ENCODE peak calls at places on chromosomes 1 and 21, in seven cellular contexts. One of them, this sample, is unnamed.

GRCh38 chr1:153945131-153945794 is 1.3 kb downstream of the DENND4B start:
- DNase-seq in H9: no peak
- DNase-seq in neuronal stem cell: no peak
- DNase-seq in mesenchymal stem cell: peak; percentile 73
- DNase-seq in mesendoderm: no peak
- DNase-seq in H1: no peak
- DNase-seq in trophoblast cell: no peak
- DNase-seq in this sample: peak; percentile 46

GRCh38 chr21:45153358-45154318 is 79.3 kb downstream of the ADARB1 start:
- DNase-seq in H9: no peak
- DNase-seq in neuronal stem cell: no peak
- DNase-seq in mesenchymal stem cell: no peak
- DNase-seq in mesendoderm: no peak
- DNase-seq in H1: no peak
- DNase-seq in trophoblast cell: no peak
- DNase-seq in this sample: peak; percentile 70

GRCh38 chr1:8851060-8851459 is 27.4 kb downstream of the ENO1 start:
- DNase-seq in H9: no peak
- DNase-seq in neuronal stem cell: no peak
- DNase-seq in mesenchymal stem cell: no peak
- DNase-seq in mesendoderm: no peak
- DNase-seq in H1: no peak
- DNase-seq in trophoblast cell: no peak
- DNase-seq in this sample: no peak

GRCh38 chr1:115098979-115099692 is 9.8 kb upstream of the TSPAN2 start:
- DNase-seq in H9: no peak
- DNase-seq in neuronal stem cell: no peak
- DNase-seq in mesenchymal stem cell: no peak
- DNase-seq in mesendoderm: peak; percentile 54
- DNase-seq in H1: no peak
- DNase-seq in trophoblast cell: no peak
- DNase-seq in this sample: peak; percentile 26

GRCh38 chr1:234271243-234271606 is 102.0 kb upstream of the COA6 start:
- DNase-seq in H9: no peak
- DNase-seq in neuronal stem cell: no peak
- DNase-seq in mesenchymal stem cell: no peak
- DNase-seq in mesendoderm: no peak
- DNase-seq in H1: no peak
- DNase-seq in trophoblast cell: no peak
- DNase-seq in this sample: no peak

GRCh38 chr1:159005676-159006075 is 4.0 kb upstream of the IFI16 start:
- DNase-seq in H9: peak; percentile 42
- DNase-seq in neuronal stem cell: no peak
- DNase-seq in mesenchymal stem cell: peak; percentile 18
- DNase-seq in mesendoderm: peak; percentile 89
- DNase-seq in H1: no peak
- DNase-seq in trophoblast cell: no peak
- DNase-seq in this sample: no peak

GRCh38 chr1:184632415-184633175 is 122.1 kb downstream of the EDEM3 start:
- DNase-seq in H9: no peak
- DNase-seq in neuronal stem cell: no peak
- DNase-seq in mesenchymal stem cell: no peak
- DNase-seq in mesendoderm: no peak
- DNase-seq in H1: no peak
- DNase-seq in trophoblast cell: no peak
- DNase-seq in this sample: no peak

GRCh38 chr1:236391008-236391407 is 3.1 kb upstream of the EDARADD start:
- DNase-seq in H9: no peak
- DNase-seq in neuronal stem cell: no peak
- DNase-seq in mesenchymal stem cell: no peak
- DNase-seq in mesendoderm: no peak
- DNase-seq in H1: no peak
- DNase-seq in trophoblast cell: no peak
- DNase-seq in this sample: no peak

GRCh38 chr1:163472267-163472666 is 150.5 kb downstream of the NUF2 start:
- DNase-seq in H9: no peak
- DNase-seq in neuronal stem cell: no peak
- DNase-seq in mesenchymal stem cell: no peak
- DNase-seq in mesendoderm: no peak
- DNase-seq in H1: no peak
- DNase-seq in trophoblast cell: no peak
- DNase-seq in this sample: no peak

GRCh38 chr21:42219606-42220137 is 732 bp downstream of the ABCG1 start:
- DNase-seq in H9: peak; percentile 37
- DNase-seq in neuronal stem cell: no peak
- DNase-seq in mesenchymal stem cell: no peak
- DNase-seq in mesendoderm: no peak
- DNase-seq in H1: no peak
- DNase-seq in trophoblast cell: no peak
- DNase-seq in this sample: peak; percentile 5

GRCh38 chr1:214192825-214193643 is 87.9 kb upstream of the SMYD2 start:
- DNase-seq in H9: no peak
- DNase-seq in neuronal stem cell: peak; percentile 54
- DNase-seq in mesenchymal stem cell: peak; percentile 22
- DNase-seq in mesendoderm: no peak
- DNase-seq in H1: no peak
- DNase-seq in trophoblast cell: no peak
- DNase-seq in this sample: no peak

GRCh38 chr1:28577738-28578536 is 14.1 kb upstream of the RAB42 start:
- DNase-seq in H9: no peak
- DNase-seq in neuronal stem cell: no peak
- DNase-seq in mesenchymal stem cell: no peak
- DNase-seq in mesendoderm: no peak
- DNase-seq in H1: no peak
- DNase-seq in trophoblast cell: no peak
- DNase-seq in this sample: no peak

GRCh38 chr1:156750191-156750931 is 1.1 kb downstream of the HDGF start:
- DNase-seq in H9: no peak
- DNase-seq in neuronal stem cell: no peak
- DNase-seq in mesenchymal stem cell: no peak
- DNase-seq in mesendoderm: peak; percentile 44
- DNase-seq in H1: no peak
- DNase-seq in trophoblast cell: peak; percentile 10
- DNase-seq in this sample: no peak

GRCh38 chr1:91501527-91501859 is 842 bp downstream of the CDC7 start:
- DNase-seq in H9: no peak
- DNase-seq in neuronal stem cell: no peak
- DNase-seq in mesenchymal stem cell: no peak
- DNase-seq in mesendoderm: no peak
- DNase-seq in H1: no peak
- DNase-seq in trophoblast cell: no peak
- DNase-seq in this sample: peak; percentile 32

GRCh38 chr1:220999872-221000863 is 120.9 kb downstream of the HLX start:
- DNase-seq in H9: no peak
- DNase-seq in neuronal stem cell: no peak
- DNase-seq in mesenchymal stem cell: no peak
- DNase-seq in mesendoderm: no peak
- DNase-seq in H1: no peak
- DNase-seq in trophoblast cell: no peak
- DNase-seq in this sample: no peak

GRCh38 chr1:109764561-109765482 is 1.1 kb upstream of the EPS8L3 start:
- DNase-seq in H9: no peak
- DNase-seq in neuronal stem cell: no peak
- DNase-seq in mesenchymal stem cell: no peak
- DNase-seq in mesendoderm: no peak
- DNase-seq in H1: no peak
- DNase-seq in trophoblast cell: no peak
- DNase-seq in this sample: no peak

GRCh38 chr1:36323636-36324321 is at the start of gene EVA1B:
- DNase-seq in H9: peak; percentile 89
- DNase-seq in neuronal stem cell: peak; percentile 50
- DNase-seq in mesenchymal stem cell: peak; percentile 92
- DNase-seq in mesendoderm: peak; percentile 87
- DNase-seq in H1: no peak
- DNase-seq in trophoblast cell: peak; percentile 86
- DNase-seq in this sample: peak; percentile 82

GRCh38 chr1:106568161-106568560 is 488.3 kb upstream of the PRMT6 start:
- DNase-seq in H9: no peak
- DNase-seq in neuronal stem cell: no peak
- DNase-seq in mesenchymal stem cell: no peak
- DNase-seq in mesendoderm: no peak
- DNase-seq in H1: no peak
- DNase-seq in trophoblast cell: no peak
- DNase-seq in this sample: no peak

GRCh38 chr1:156639601-156640101 is 2.3 kb upstream of the BCAN start:
- DNase-seq in H9: no peak
- DNase-seq in neuronal stem cell: no peak
- DNase-seq in mesenchymal stem cell: no peak
- DNase-seq in mesendoderm: no peak
- DNase-seq in H1: no peak
- DNase-seq in trophoblast cell: no peak
- DNase-seq in this sample: no peak

GRCh38 chr1:113657126-113657525 is 102.2 kb downstream of the PHTF1 start:
- DNase-seq in H9: no peak
- DNase-seq in neuronal stem cell: no peak
- DNase-seq in mesenchymal stem cell: no peak
- DNase-seq in mesendoderm: no peak
- DNase-seq in H1: no peak
- DNase-seq in trophoblast cell: no peak
- DNase-seq in this sample: no peak

GRCh38 chr1:5897281-5897680 is 94.9 kb downstream of the NPHP4 start:
- DNase-seq in H9: peak; percentile 58
- DNase-seq in neuronal stem cell: peak; percentile 12
- DNase-seq in mesenchymal stem cell: no peak
- DNase-seq in mesendoderm: peak; percentile 85
- DNase-seq in H1: peak; percentile 23
- DNase-seq in trophoblast cell: no peak
- DNase-seq in this sample: no peak

GRCh38 chr1:172269644-172270043 is 150.8 kb upstream of the C1orf105 start:
- DNase-seq in H9: no peak
- DNase-seq in neuronal stem cell: no peak
- DNase-seq in mesenchymal stem cell: peak; percentile 56
- DNase-seq in mesendoderm: peak; percentile 5
- DNase-seq in H1: no peak
- DNase-seq in trophoblast cell: peak; percentile 54
- DNase-seq in this sample: peak; percentile 66

GRCh38 chr1:26082020-26082350 is 14.6 kb upstream of the TRIM63 start:
- DNase-seq in H9: no peak
- DNase-seq in neuronal stem cell: no peak
- DNase-seq in mesenchymal stem cell: no peak
- DNase-seq in mesendoderm: no peak
- DNase-seq in H1: no peak
- DNase-seq in trophoblast cell: no peak
- DNase-seq in this sample: no peak

GRCh38 chr21:14768042-14768441 is 221.9 kb upstream of the SAMSN1 start:
- DNase-seq in H9: no peak
- DNase-seq in neuronal stem cell: no peak
- DNase-seq in mesenchymal stem cell: no peak
- DNase-seq in mesendoderm: no peak
- DNase-seq in H1: no peak
- DNase-seq in trophoblast cell: peak; percentile 3
- DNase-seq in this sample: no peak

GRCh38 chr21:41677671-41678015 is 89.2 kb downstream of the RIPK4 start:
- DNase-seq in H9: no peak
- DNase-seq in neuronal stem cell: no peak
- DNase-seq in mesenchymal stem cell: no peak
- DNase-seq in mesendoderm: no peak
- DNase-seq in H1: no peak
- DNase-seq in trophoblast cell: no peak
- DNase-seq in this sample: no peak

DNA sequence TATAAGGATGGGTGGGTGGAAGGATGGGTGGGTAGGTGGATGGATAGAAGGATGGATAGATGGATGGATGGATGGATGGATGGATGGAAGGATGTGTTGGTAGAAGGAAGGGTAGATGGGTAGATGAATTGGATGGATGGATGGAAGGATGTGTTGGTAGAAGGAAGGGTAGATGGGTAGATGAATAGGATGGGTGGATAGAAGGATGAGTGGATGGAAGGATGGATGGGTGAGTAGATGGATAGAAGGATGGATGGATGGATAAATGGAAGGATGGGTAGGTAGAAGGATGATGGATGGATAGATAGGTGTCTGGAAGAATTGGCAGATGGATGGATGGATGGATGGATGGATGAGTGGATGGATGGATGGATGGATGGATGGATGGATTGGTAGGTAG is 6.0 kb downstream of the MASP2 start:
- DNase-seq in H9: no peak
- DNase-seq in neuronal stem cell: no peak
- DNase-seq in mesenchymal stem cell: no peak
- DNase-seq in mesendoderm: no peak
- DNase-seq in H1: no peak
- DNase-seq in trophoblast cell: no peak
- DNase-seq in this sample: no peak
- H3K18ac ChIP-seq in H9: no peak overlapping the region
- H3K18ac ChIP-seq in neuronal stem cell: no peak overlapping the region
- H3K18ac ChIP-seq in mesenchymal stem cell: no peak overlapping the region
- H3K18ac ChIP-seq in mesendoderm: no peak overlapping the region
- H3K18ac ChIP-seq in H1: no peak overlapping the region
- H3K18ac ChIP-seq in trophoblast cell: no peak overlapping the region
- H3K18ac ChIP-seq in this sample: no peak overlapping the region

DNA sequence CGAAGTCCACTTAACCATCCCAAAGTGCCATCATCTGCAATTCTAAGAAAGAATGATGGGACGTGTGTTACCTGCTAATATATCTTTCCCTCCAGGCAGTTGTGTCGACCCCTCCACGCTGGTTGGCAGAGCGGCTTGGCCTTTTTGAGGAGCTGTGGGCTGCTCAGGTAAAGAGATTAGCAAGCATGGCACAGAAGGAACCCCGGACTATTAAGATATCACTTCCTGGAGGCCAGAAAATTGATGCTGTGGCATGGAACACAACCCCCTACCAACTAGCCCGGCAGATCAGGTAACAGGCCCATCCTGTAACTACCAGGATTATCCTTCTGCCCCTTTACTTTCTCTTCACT is 520 bp downstream of the TARS2 start:
- DNase-seq in H9: no peak
- DNase-seq in neuronal stem cell: no peak
- DNase-seq in mesenchymal stem cell: no peak
- DNase-seq in mesendoderm: no peak
- DNase-seq in H1: no peak
- DNase-seq in trophoblast cell: no peak
- DNase-seq in this sample: no peak
- H3K4ac ChIP-seq in H9: no peak overlapping the region
- H3K4ac ChIP-seq in neuronal stem cell: no peak overlapping the region
- H3K4ac ChIP-seq in mesenchymal stem cell: no peak overlapping the region
- H3K4ac ChIP-seq in mesendoderm: no peak overlapping the region
- H3K4ac ChIP-seq in H1: peak overlapping the region; percentile 3
- H3K4ac ChIP-seq in trophoblast cell: peak overlapping the region; percentile 49
- H3K4ac ChIP-seq in this sample: peak overlapping the region; percentile 64

DNA sequence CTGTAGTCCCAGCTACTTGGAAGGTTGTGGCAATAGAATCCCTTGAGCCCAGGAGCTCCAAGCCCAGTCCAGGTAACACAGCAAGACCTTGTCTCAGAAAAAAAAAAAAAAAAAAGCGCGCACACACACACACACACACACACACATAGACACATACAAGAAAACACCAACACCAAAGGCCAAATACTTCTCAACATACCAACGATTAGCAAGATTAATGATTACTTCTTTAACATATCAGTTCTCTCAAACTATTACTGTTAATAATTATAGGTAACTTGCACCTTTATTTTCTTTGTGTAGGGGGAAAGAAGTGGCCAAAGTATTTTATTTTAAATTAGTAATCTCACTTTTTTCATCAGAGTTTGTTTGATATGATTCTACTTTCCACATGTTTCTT is 289.5 kb upstream of the ADGRL2 start:
- DNase-seq in H9: no peak
- DNase-seq in neuronal stem cell: no peak
- DNase-seq in mesenchymal stem cell: no peak
- DNase-seq in mesendoderm: no peak
- DNase-seq in H1: no peak
- DNase-seq in trophoblast cell: no peak
- DNase-seq in this sample: no peak
- H3K18ac ChIP-seq in H9: no peak overlapping the region
- H3K18ac ChIP-seq in neuronal stem cell: no peak overlapping the region
- H3K18ac ChIP-seq in mesenchymal stem cell: no peak overlapping the region
- H3K18ac ChIP-seq in mesendoderm: no peak overlapping the region
- H3K18ac ChIP-seq in H1: no peak overlapping the region
- H3K18ac ChIP-seq in trophoblast cell: no peak overlapping the region
- H3K18ac ChIP-seq in this sample: no peak overlapping the region

GRCh38 chr1:64280001-64280400 is 76.6 kb downstream of the UBE2U start:
- DNase-seq in H9: no peak
- DNase-seq in neuronal stem cell: no peak
- DNase-seq in mesenchymal stem cell: no peak
- DNase-seq in mesendoderm: no peak
- DNase-seq in H1: no peak
- DNase-seq in trophoblast cell: no peak
- DNase-seq in this sample: no peak
- H3K4ac ChIP-seq in H9: no peak overlapping the region
- H3K4ac ChIP-seq in neuronal stem cell: no peak overlapping the region
- H3K4ac ChIP-seq in mesenchymal stem cell: no peak overlapping the region
- H3K4ac ChIP-seq in mesendoderm: no peak overlapping the region
- H3K4ac ChIP-seq in H1: no peak overlapping the region
- H3K4ac ChIP-seq in trophoblast cell: no peak overlapping the region
- H3K4ac ChIP-seq in this sample: no peak overlapping the region

This sample was measured in IMR-90.